ENCODE peak calls at places on chromosomes 1 and 21, in six cellular contexts. F is small intestine; V is uterus; S is heart right ventricle; R is body of pancreas; U is CD8-positive, alpha-beta memory T cell. B is an unnamed sample.

GRCh38 chr21:45935628-45936027 is 45.9 kb upstream of the COL6A1 start:
- DNase-seq in R (no peak), V (no peak), U (no peak), F (no peak), S (no peak), B (no peak)

GRCh38 chr1:212218911-212219310 is 66.3 kb upstream of the PPP2R5A start:
- DNase-seq in S (no peak), U (no peak), R (no peak), F (no peak), V (no peak), B (no peak)

GRCh38 chr1:14817223-14818170 is 219.0 kb downstream of the KAZN start:
- DNase-seq in S (no peak), F (no peak), U (no peak), R (no peak), V (no peak), B (no peak)

GRCh38 chr1:222547944-222548671 is at the start of gene HHIPL2:
- DNase-seq in S (no peak), V (no peak), R (no peak), U (no peak), F (no peak), B (no peak)

GRCh38 chr21:39313042-39313456 is 383 bp downstream of the BRWD1 start:
- DNase-seq in U (no peak), R (peak; percentile 45), S (no peak), F (no peak), V (peak; percentile 33), B (peak; percentile 48)

GRCh38 chr1:192516776-192517297 is 58.7 kb upstream of the RGS1 start:
- DNase-seq in R (no peak), F (peak; percentile 76), U (peak; percentile 89), V (no peak), S (no peak), B (no peak)

GRCh38 chr1:17545354-17545753 is 5.9 kb downstream of the ARHGEF10L start:
- DNase-seq in R (no peak), F (peak; percentile 44), U (no peak), S (no peak), V (no peak), B (no peak)

GRCh38 chr1:232499151-232499550 is 130.8 kb downstream of the SIPA1L2 start:
- DNase-seq in V (no peak), S (no peak), U (no peak), R (no peak), F (no peak), B (no peak)

GRCh38 chr1:153612755-153613331 is at the start of gene S100A16:
- DNase-seq in S (peak; percentile 80), R (peak; percentile 70), F (peak; percentile 97), V (peak; percentile 81), U (no peak), B (peak; percentile 94)

GRCh38 chr1:216723274-216723780 is at the start of gene ESRRG:
- DNase-seq in U (no peak), R (peak; percentile 49), V (no peak), S (peak; percentile 71), F (peak; percentile 74), B (peak; percentile 41)

DNA sequence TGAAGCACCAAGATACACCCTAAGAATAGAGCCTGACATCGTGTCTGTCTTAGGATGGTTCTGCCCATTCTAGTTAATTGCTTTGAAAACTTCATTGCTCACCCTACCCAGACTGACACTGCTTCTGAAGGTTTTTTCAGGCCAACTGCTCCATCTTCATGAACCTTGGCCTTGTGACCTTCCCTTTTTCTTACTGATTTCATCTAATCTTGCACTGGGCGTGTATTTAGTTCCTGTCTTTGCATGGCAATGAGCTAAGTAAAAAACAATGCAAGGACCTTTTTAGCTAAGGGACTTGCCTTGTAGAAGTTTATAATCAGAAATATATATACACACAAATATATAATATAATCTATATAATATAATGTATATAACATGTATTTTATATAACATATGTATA is 108.0 kb downstream of the PBX1 start:
- DNase-seq in V (no peak), F (no peak), U (no peak), R (no peak), S (no peak), B (no peak)
- H3K4me1 ChIP-seq in V (peaks cover 7% of the 10 kb centered on the region), F (peaks cover 10% of the 10 kb centered on the region), U (no peaks in the 10 kb centered on the region), R (peaks cover 78% of the 10 kb centered on the region), S (peaks cover 73% of the 10 kb centered on the region), B (peaks cover 3% of the 10 kb centered on the region)

GRCh38 chr1:5250336-5250735 is 595.9 kb downstream of the AJAP1 start:
- DNase-seq in F (no peak), R (no peak), S (no peak), V (no peak), U (no peak), B (no peak)

GRCh38 chr1:5242850-5243249 is 588.4 kb downstream of the AJAP1 start:
- DNase-seq in U (no peak), F (no peak), S (no peak), R (no peak), V (no peak), B (no peak)

GRCh38 chr1:5244631-5245285 is 590.3 kb downstream of the AJAP1 start:
- DNase-seq in V (no peak), R (no peak), U (no peak), F (no peak), S (no peak), B (no peak)

GRCh38 chr1:5239911-5240310 is 585.5 kb downstream of the AJAP1 start:
- DNase-seq in F (no peak), S (no peak), R (no peak), V (no peak), U (no peak), B (no peak)

DNA sequence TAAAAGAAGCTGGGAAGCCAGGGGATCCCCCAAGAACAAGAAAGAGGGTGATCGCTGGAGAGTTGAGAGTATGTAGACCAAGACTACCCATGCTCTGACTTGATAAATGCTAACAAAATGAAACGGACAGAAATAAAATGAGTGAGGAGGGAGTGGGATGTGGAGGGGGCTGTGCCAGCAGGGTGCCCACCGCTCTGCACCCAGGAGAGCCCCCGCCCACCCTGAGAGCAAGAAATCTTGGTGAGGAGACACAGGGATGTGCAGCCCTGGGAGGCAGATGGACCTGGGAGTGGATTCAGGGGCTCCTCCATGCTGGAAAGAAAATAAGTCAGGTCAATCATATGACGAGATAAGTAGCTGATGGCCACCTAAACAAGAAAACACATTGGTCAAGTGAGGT is 590.9 kb downstream of the AJAP1 start:
- DNase-seq in U (no peak), R (no peak), F (no peak), S (no peak), V (no peak), B (no peak)
- H3K9me3 ChIP-seq in U (no peaks in the 10 kb centered on the region), R (no peaks in the 10 kb centered on the region), F (no peaks in the 10 kb centered on the region), S (no peaks in the 10 kb centered on the region), V (no peaks in the 10 kb centered on the region), B (no peaks in the 10 kb centered on the region)

DNA sequence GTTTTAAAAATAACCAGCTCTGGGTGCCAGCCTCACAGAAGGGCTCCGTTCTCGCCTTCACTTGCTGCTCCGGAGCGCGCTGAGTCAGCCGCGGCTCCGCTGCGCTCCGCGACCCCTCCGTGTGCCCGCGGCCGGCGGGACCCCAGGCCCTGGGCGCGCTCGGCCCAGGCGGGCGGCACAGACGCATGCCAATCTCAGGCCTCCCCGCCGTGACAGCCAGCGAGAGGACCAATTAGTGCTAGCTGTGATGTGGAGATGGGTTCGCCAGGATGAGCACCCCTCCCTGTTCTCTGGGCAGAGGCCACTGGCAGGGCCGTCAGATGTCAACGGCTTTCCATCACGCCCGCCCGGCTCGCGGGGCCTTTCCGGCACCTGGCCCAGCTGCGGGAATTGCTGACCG is 293.8 kb downstream of the SPATA17 start:
- DNase-seq in R (no peak), S (no peak), V (no peak), U (no peak), F (no peak), B (no peak)
- H3K4me3 ChIP-seq in R (no peak overlapping the region), S (no peak overlapping the region), V (no peak overlapping the region), U (no peak overlapping the region), F (no peak overlapping the region), B (no peak overlapping the region)

GRCh38 chr1:93042134-93042821 is 36.8 kb upstream of the MTF2 start:
- DNase-seq in F (peak; percentile 92), U (peak; percentile 77), S (no peak), R (no peak), V (no peak), B (no peak)
- H3K4me1 ChIP-seq in F (no peaks in the 10 kb centered on the region), U (peaks cover 12% of the 10 kb centered on the region), S (no peaks in the 10 kb centered on the region), R (no peaks in the 10 kb centered on the region), V (no peaks in the 10 kb centered on the region), B (peaks cover 11% of the 10 kb centered on the region)

GRCh38 chr1:106787511-106787910 is 269.0 kb upstream of the PRMT6 start:
- DNase-seq in S (no peak), V (no peak), F (no peak), U (no peak), R (no peak), B (no peak)

GRCh38 chr1:106785136-106785535 is 271.3 kb upstream of the PRMT6 start:
- DNase-seq in F (no peak), V (no peak), R (no peak), U (no peak), S (no peak), B (no peak)

GRCh38 chr1:106793686-106794085 is 262.8 kb upstream of the PRMT6 start:
- DNase-seq in F (no peak), U (no peak), V (no peak), S (no peak), R (no peak), B (no peak)

GRCh38 chr1:106791041-106791440 is 265.4 kb upstream of the PRMT6 start:
- DNase-seq in S (no peak), V (no peak), R (no peak), U (no peak), F (no peak), B (no peak)
- H3K9me3 ChIP-seq in S (no peaks in the 10 kb centered on the region), V (no peaks in the 10 kb centered on the region), R (no peaks in the 10 kb centered on the region), U (no peaks in the 10 kb centered on the region), F (no peaks in the 10 kb centered on the region), B (no peaks in the 10 kb centered on the region)

GRCh38 chr1:30693366-30693765 is 30.0 kb downstream of the MATN1 start:
- DNase-seq in F (no peak), U (no peak), R (no peak), V (peak; percentile 17), S (no peak), B (no peak)

GRCh38 chr1:30692948-30693301 is 30.5 kb downstream of the MATN1 start:
- DNase-seq in S (no peak), U (no peak), F (no peak), V (peak; percentile 13), R (no peak), B (no peak)

GRCh38 chr1:30694248-30695175 is 28.9 kb downstream of the MATN1 start:
- DNase-seq in R (peak; percentile 6), F (no peak), U (no peak), S (no peak), V (peak; percentile 19), B (no peak)

GRCh38 chr1:30692201-30692947 is 31.0 kb downstream of the MATN1 start:
- DNase-seq in V (peak; percentile 13), F (no peak), S (no peak), U (no peak), R (peak; percentile 2), B (no peak)

DNA sequence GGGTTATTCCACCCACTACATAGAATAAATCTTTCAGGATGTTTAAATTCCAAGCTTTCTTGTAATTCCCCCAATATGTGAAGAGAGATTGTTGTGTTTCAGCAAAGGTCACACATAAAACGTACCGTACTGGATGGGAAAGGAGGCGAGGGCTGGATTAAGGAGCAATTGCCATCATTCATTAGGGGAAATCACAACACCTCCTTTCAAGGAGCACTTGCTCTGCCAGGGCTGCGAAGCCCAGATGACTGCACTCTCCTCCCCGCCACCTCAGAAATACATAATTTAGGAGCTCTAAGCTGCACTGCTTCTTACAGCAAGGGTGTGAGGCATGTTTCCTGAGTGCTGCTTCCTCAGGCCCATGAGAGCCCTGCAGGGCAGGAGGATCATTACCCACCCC is 29.6 kb downstream of the MATN1 start:
- DNase-seq in S (no peak), V (peak; percentile 61), U (no peak), R (no peak), F (no peak), B (no peak)
- H3K4me3 ChIP-seq in S (no peak overlapping the region), V (no peak overlapping the region), U (no peak overlapping the region), R (no peak overlapping the region), F (no peak overlapping the region), B (no peak overlapping the region)

GRCh38 chr1:8169364-8170058 is 143.4 kb upstream of the ERRFI1 start:
- DNase-seq in F (peak; percentile 93), U (peak; percentile 66), V (peak; percentile 82), S (no peak), R (peak; percentile 70), B (no peak)
- H3K4me1 ChIP-seq in F (peaks cover 10% of the 10 kb centered on the region), U (peaks cover 35% of the 10 kb centered on the region), V (no peaks in the 10 kb centered on the region), S (peaks cover 22% of the 10 kb centered on the region), R (peaks cover 57% of the 10 kb centered on the region), B (peaks cover 14% of the 10 kb centered on the region)

B was measured in mucosa of descending colon.